ENCODE peak calls at places on chromosome 5, in ten cellular contexts. One of them, this sample, is unnamed.

GRCh38 chr5:33470544-33470943 is 29.8 kb downstream of the TARS1 start:
- DNase-seq in Calu3: peak
- DNase-seq in SK-N-SH: peak
- DNase-seq in stomach: no peak
- DNase-seq in GM23338: no peak
- DNase-seq in lung: no peak
- DNase-seq in fibroblast of mammary gland: peak
- DNase-seq in PC-3: peak
- DNase-seq in upper lobe of right lung: no peak
- DNase-seq in fibroblast of the aortic adventitia: peak
- DNase-seq in this sample: peak

GRCh38 chr5:109916481-109917153 is 226.9 kb downstream of the MAN2A1 start:
- DNase-seq in fibroblast of the aortic adventitia: no peak
- DNase-seq in stomach: no peak
- DNase-seq in SK-N-SH: no peak
- DNase-seq in Calu3: no peak
- DNase-seq in upper lobe of right lung: no peak
- DNase-seq in PC-3: no peak
- DNase-seq in fibroblast of mammary gland: no peak
- DNase-seq in lung: no peak
- DNase-seq in GM23338: no peak
- DNase-seq in this sample: no peak

GRCh38 chr5:67350600-67351315 is 154.2 kb upstream of the CD180 start:
- DNase-seq in Calu3: no peak
- DNase-seq in lung: no peak
- DNase-seq in upper lobe of right lung: no peak
- DNase-seq in fibroblast of mammary gland: peak
- DNase-seq in GM23338: no peak
- DNase-seq in stomach: no peak
- DNase-seq in PC-3: no peak
- DNase-seq in SK-N-SH: peak
- DNase-seq in fibroblast of the aortic adventitia: no peak
- DNase-seq in this sample: no peak

GRCh38 chr5:6522983-6523382 is 74.3 kb downstream of the UBE2QL1 start:
- DNase-seq in Calu3: no peak
- DNase-seq in PC-3: no peak
- DNase-seq in SK-N-SH: no peak
- DNase-seq in upper lobe of right lung: no peak
- DNase-seq in GM23338: no peak
- DNase-seq in lung: no peak
- DNase-seq in fibroblast of the aortic adventitia: no peak
- DNase-seq in stomach: no peak
- DNase-seq in fibroblast of mammary gland: no peak
- DNase-seq in this sample: no peak

GRCh38 chr5:96875805-96876291 is 452 bp upstream of the ERAP2 start:
- DNase-seq in lung: no peak
- DNase-seq in SK-N-SH: no peak
- DNase-seq in upper lobe of right lung: no peak
- DNase-seq in fibroblast of the aortic adventitia: no peak
- DNase-seq in stomach: no peak
- DNase-seq in Calu3: no peak
- DNase-seq in GM23338: no peak
- DNase-seq in fibroblast of mammary gland: no peak
- DNase-seq in PC-3: no peak
- DNase-seq in this sample: no peak

GRCh38 chr5:113140837-113141661 is 164.5 kb downstream of the DCP2 start:
- DNase-seq in lung: no peak
- DNase-seq in SK-N-SH: no peak
- DNase-seq in upper lobe of right lung: no peak
- DNase-seq in Calu3: no peak
- DNase-seq in GM23338: no peak
- DNase-seq in fibroblast of the aortic adventitia: peak
- DNase-seq in PC-3: peak
- DNase-seq in stomach: no peak
- DNase-seq in fibroblast of mammary gland: peak
- DNase-seq in this sample: peak

GRCh38 chr5:160188151-160188967 is 40.9 kb upstream of the FABP6 start:
- DNase-seq in PC-3: peak
- DNase-seq in stomach: peak
- DNase-seq in upper lobe of right lung: peak
- DNase-seq in Calu3: peak
- DNase-seq in fibroblast of mammary gland: peak
- DNase-seq in SK-N-SH: no peak
- DNase-seq in GM23338: peak
- DNase-seq in lung: peak
- DNase-seq in fibroblast of the aortic adventitia: peak
- DNase-seq in this sample: no peak

GRCh38 chr5:131264453-131265200 is 774 bp downstream of the CDC42SE2 start:
- DNase-seq in stomach: peak
- DNase-seq in upper lobe of right lung: peak
- DNase-seq in SK-N-SH: peak
- DNase-seq in fibroblast of mammary gland: no peak
- DNase-seq in PC-3: peak
- DNase-seq in GM23338: peak
- DNase-seq in lung: peak
- DNase-seq in fibroblast of the aortic adventitia: peak
- DNase-seq in Calu3: peak
- DNase-seq in this sample: peak

GRCh38 chr5:130715541-130715940 is 449.5 kb downstream of the HINT1 start:
- DNase-seq in upper lobe of right lung: no peak
- DNase-seq in PC-3: peak
- DNase-seq in fibroblast of mammary gland: peak
- DNase-seq in fibroblast of the aortic adventitia: no peak
- DNase-seq in Calu3: no peak
- DNase-seq in GM23338: no peak
- DNase-seq in lung: no peak
- DNase-seq in SK-N-SH: no peak
- DNase-seq in stomach: no peak
- DNase-seq in this sample: peak

GRCh38 chr5:139808481-139809330 is 13.1 kb downstream of the PSD2 start:
- DNase-seq in PC-3: peak
- DNase-seq in fibroblast of mammary gland: peak
- DNase-seq in lung: no peak
- DNase-seq in upper lobe of right lung: peak
- DNase-seq in stomach: no peak
- DNase-seq in fibroblast of the aortic adventitia: peak
- DNase-seq in GM23338: peak
- DNase-seq in Calu3: peak
- DNase-seq in SK-N-SH: no peak
- DNase-seq in this sample: peak

GRCh38 chr5:133372306-133373008 is 239.9 kb downstream of the FSTL4 start:
- DNase-seq in Calu3: no peak
- DNase-seq in lung: no peak
- DNase-seq in GM23338: no peak
- DNase-seq in fibroblast of mammary gland: no peak
- DNase-seq in upper lobe of right lung: no peak
- DNase-seq in fibroblast of the aortic adventitia: no peak
- DNase-seq in PC-3: no peak
- DNase-seq in stomach: no peak
- DNase-seq in SK-N-SH: no peak
- DNase-seq in this sample: no peak

GRCh38 chr5:35436441-35437057 is 181.1 kb upstream of the SPEF2 start:
- DNase-seq in GM23338: peak
- DNase-seq in fibroblast of the aortic adventitia: peak
- DNase-seq in fibroblast of mammary gland: peak
- DNase-seq in lung: no peak
- DNase-seq in Calu3: no peak
- DNase-seq in PC-3: peak
- DNase-seq in SK-N-SH: peak
- DNase-seq in upper lobe of right lung: no peak
- DNase-seq in stomach: no peak
- DNase-seq in this sample: peak

GRCh38 chr5:90293931-90294330 is 115.6 kb downstream of the CETN3 start:
- DNase-seq in fibroblast of the aortic adventitia: peak
- DNase-seq in lung: no peak
- DNase-seq in upper lobe of right lung: no peak
- DNase-seq in SK-N-SH: no peak
- DNase-seq in stomach: no peak
- DNase-seq in PC-3: peak
- DNase-seq in GM23338: peak
- DNase-seq in fibroblast of mammary gland: peak
- DNase-seq in Calu3: no peak
- DNase-seq in this sample: no peak

GRCh38 chr5:40441733-40442132 is 238.0 kb upstream of the PTGER4 start:
- DNase-seq in stomach: no peak
- DNase-seq in PC-3: no peak
- DNase-seq in SK-N-SH: no peak
- DNase-seq in lung: no peak
- DNase-seq in upper lobe of right lung: no peak
- DNase-seq in GM23338: no peak
- DNase-seq in fibroblast of the aortic adventitia: no peak
- DNase-seq in Calu3: peak
- DNase-seq in fibroblast of mammary gland: no peak
- DNase-seq in this sample: no peak

GRCh38 chr5:6261256-6261655 is 117.1 kb downstream of the MED10 start:
- DNase-seq in lung: peak
- DNase-seq in fibroblast of mammary gland: no peak
- DNase-seq in SK-N-SH: no peak
- DNase-seq in upper lobe of right lung: no peak
- DNase-seq in PC-3: no peak
- DNase-seq in GM23338: no peak
- DNase-seq in fibroblast of the aortic adventitia: no peak
- DNase-seq in Calu3: no peak
- DNase-seq in stomach: no peak
- DNase-seq in this sample: no peak

DNA sequence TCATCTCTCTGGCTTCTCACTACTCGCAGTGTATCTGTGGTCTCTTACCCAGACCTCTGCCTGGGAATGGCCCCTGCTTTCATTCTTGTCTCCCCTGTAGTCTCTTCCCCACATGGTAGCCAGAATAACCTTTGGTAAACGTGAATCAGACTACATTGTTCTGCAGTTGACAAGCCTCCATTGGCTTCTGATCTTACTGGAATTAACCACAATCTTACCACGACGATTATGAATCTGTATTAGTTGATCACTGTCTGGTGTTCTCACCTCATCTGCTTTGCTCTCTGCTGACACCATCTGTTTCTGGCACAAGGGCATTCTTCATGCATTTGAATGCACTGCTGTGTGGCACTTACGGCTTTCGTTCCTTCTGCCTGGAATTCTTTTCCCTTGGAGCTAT is 781.2 kb downstream of the MTRR start:
- DNase-seq in SK-N-SH: no peak
- DNase-seq in PC-3: peak
- DNase-seq in GM23338: no peak
- DNase-seq in upper lobe of right lung: no peak
- DNase-seq in fibroblast of the aortic adventitia: no peak
- DNase-seq in fibroblast of mammary gland: no peak
- DNase-seq in lung: no peak
- DNase-seq in stomach: no peak
- DNase-seq in Calu3: no peak
- DNase-seq in this sample: no peak
- TF ChIP-seq CTCF in SK-N-SH: no peak
- TF ChIP-seq CTCF in PC-3: peak
- TF ChIP-seq CTCF in GM23338: no peak
- TF ChIP-seq CTCF in upper lobe of right lung: no peak
- TF ChIP-seq CTCF in fibroblast of the aortic adventitia: no peak
- TF ChIP-seq CTCF in fibroblast of mammary gland: no peak
- TF ChIP-seq CTCF in lung: no peak
- TF ChIP-seq CTCF in stomach: no peak
- TF ChIP-seq CTCF in Calu3: no peak
- TF ChIP-seq CTCF in this sample: no peak

GRCh38 chr5:23302438-23302837 is 205.0 kb upstream of the PRDM9 start:
- DNase-seq in upper lobe of right lung: no peak
- DNase-seq in lung: no peak
- DNase-seq in PC-3: no peak
- DNase-seq in SK-N-SH: no peak
- DNase-seq in stomach: no peak
- DNase-seq in fibroblast of mammary gland: no peak
- DNase-seq in fibroblast of the aortic adventitia: no peak
- DNase-seq in GM23338: peak
- DNase-seq in Calu3: no peak
- DNase-seq in this sample: no peak
- TF ChIP-seq CTCF in upper lobe of right lung: no peak
- TF ChIP-seq CTCF in lung: no peak
- TF ChIP-seq CTCF in PC-3: peak
- TF ChIP-seq CTCF in SK-N-SH: no peak
- TF ChIP-seq CTCF in stomach: no peak
- TF ChIP-seq CTCF in fibroblast of mammary gland: no peak
- TF ChIP-seq CTCF in fibroblast of the aortic adventitia: no peak
- TF ChIP-seq CTCF in GM23338: peak
- TF ChIP-seq CTCF in Calu3: no peak
- TF ChIP-seq CTCF in this sample: no peak

GRCh38 chr5:38722918-38723317 is 122.9 kb upstream of the OSMR start:
- DNase-seq in fibroblast of the aortic adventitia: peak
- DNase-seq in fibroblast of mammary gland: peak
- DNase-seq in Calu3: no peak
- DNase-seq in SK-N-SH: no peak
- DNase-seq in PC-3: no peak
- DNase-seq in GM23338: no peak
- DNase-seq in upper lobe of right lung: no peak
- DNase-seq in lung: no peak
- DNase-seq in stomach: no peak
- DNase-seq in this sample: no peak

GRCh38 chr5:38725419-38725865 is 120.4 kb upstream of the OSMR start:
- DNase-seq in fibroblast of mammary gland: no peak
- DNase-seq in PC-3: no peak
- DNase-seq in upper lobe of right lung: no peak
- DNase-seq in GM23338: no peak
- DNase-seq in fibroblast of the aortic adventitia: no peak
- DNase-seq in SK-N-SH: no peak
- DNase-seq in lung: no peak
- DNase-seq in stomach: no peak
- DNase-seq in Calu3: no peak
- DNase-seq in this sample: no peak

GRCh38 chr5:38723423-38723822 is 122.4 kb upstream of the OSMR start:
- DNase-seq in fibroblast of the aortic adventitia: no peak
- DNase-seq in lung: no peak
- DNase-seq in PC-3: no peak
- DNase-seq in upper lobe of right lung: no peak
- DNase-seq in SK-N-SH: no peak
- DNase-seq in Calu3: no peak
- DNase-seq in GM23338: no peak
- DNase-seq in fibroblast of mammary gland: no peak
- DNase-seq in stomach: no peak
- DNase-seq in this sample: no peak

GRCh38 chr5:38726279-38726678 is 119.5 kb upstream of the OSMR start:
- DNase-seq in stomach: no peak
- DNase-seq in lung: no peak
- DNase-seq in PC-3: no peak
- DNase-seq in SK-N-SH: peak
- DNase-seq in GM23338: no peak
- DNase-seq in fibroblast of the aortic adventitia: no peak
- DNase-seq in upper lobe of right lung: no peak
- DNase-seq in Calu3: no peak
- DNase-seq in fibroblast of mammary gland: no peak
- DNase-seq in this sample: no peak

GRCh38 chr5:38724301-38725030 is 121.3 kb upstream of the OSMR start:
- DNase-seq in fibroblast of the aortic adventitia: peak
- DNase-seq in fibroblast of mammary gland: peak
- DNase-seq in SK-N-SH: no peak
- DNase-seq in PC-3: peak
- DNase-seq in Calu3: no peak
- DNase-seq in lung: no peak
- DNase-seq in GM23338: no peak
- DNase-seq in upper lobe of right lung: no peak
- DNase-seq in stomach: no peak
- DNase-seq in this sample: peak
- TF ChIP-seq CTCF in fibroblast of the aortic adventitia: peak
- TF ChIP-seq CTCF in fibroblast of mammary gland: peak
- TF ChIP-seq CTCF in SK-N-SH: peak
- TF ChIP-seq CTCF in PC-3: no peak
- TF ChIP-seq CTCF in Calu3: no peak
- TF ChIP-seq CTCF in lung: no peak
- TF ChIP-seq CTCF in GM23338: no peak
- TF ChIP-seq CTCF in upper lobe of right lung: no peak
- TF ChIP-seq CTCF in stomach: no peak
- TF ChIP-seq CTCF in this sample: no peak

GRCh38 chr5:170268153-170268689 is 29.4 kb downstream of the LCP2 start:
- DNase-seq in PC-3: no peak
- DNase-seq in Calu3: no peak
- DNase-seq in fibroblast of mammary gland: no peak
- DNase-seq in fibroblast of the aortic adventitia: no peak
- DNase-seq in SK-N-SH: no peak
- DNase-seq in GM23338: no peak
- DNase-seq in lung: no peak
- DNase-seq in upper lobe of right lung: no peak
- DNase-seq in stomach: no peak
- DNase-seq in this sample: no peak
- TF ChIP-seq CTCF in PC-3: no peak
- TF ChIP-seq CTCF in Calu3: no peak
- TF ChIP-seq CTCF in fibroblast of mammary gland: no peak
- TF ChIP-seq CTCF in fibroblast of the aortic adventitia: no peak
- TF ChIP-seq CTCF in SK-N-SH: no peak
- TF ChIP-seq CTCF in GM23338: no peak
- TF ChIP-seq CTCF in lung: no peak
- TF ChIP-seq CTCF in upper lobe of right lung: no peak
- TF ChIP-seq CTCF in stomach: no peak
- TF ChIP-seq CTCF in this sample: no peak

This sample was measured in MCF 10A.